ENCODE peak calls at places on chromosomes 7 and 10, in five cellular contexts. S is IMR-90, W is trophoblast cell, V is neuronal stem cell, D is H9. M is an unnamed sample. For H3K4me1, the result is how much of the 10 kb centered on the place peaks cover.

GRCh38 chr10:80177781-80178636 is 27.3 kb downstream of the ANXA11 start:
- DNase-seq in S (peak), W (peak), V (no peak), D (no peak), M (peak)

GRCh38 chr7:128381161-128381821 is 19.8 kb upstream of the PRRT4 start:
- DNase-seq in S (no peak), W (no peak), V (no peak), D (peak), M (no peak)

GRCh38 chr7:32336726-32337125 is 153.5 kb downstream of the LSM5 start:
- DNase-seq in S (no peak), W (no peak), V (no peak), D (no peak), M (no peak)

GRCh38 chr10:117972168-117972822 is 74.4 kb downstream of the RAB11FIP2 start:
- DNase-seq in S (no peak), W (no peak), V (no peak), D (no peak), M (no peak)

GRCh38 chr10:50417486-50417905 is 166.2 kb upstream of the ASAH2 start:
- DNase-seq in S (peak), W (no peak), V (no peak), D (no peak), M (no peak)

GRCh38 chr7:3695602-3696001 is 394.6 kb downstream of the SDK1 start:
- DNase-seq in S (no peak), W (no peak), V (no peak), D (no peak), M (no peak)

GRCh38 chr7:17086403-17086802 is 204.6 kb upstream of the AGR3 start:
- DNase-seq in S (no peak), W (no peak), V (no peak), D (no peak), M (no peak)

GRCh38 chr10:62554632-62555199 is 180.5 kb downstream of the ZNF365 start:
- DNase-seq in S (peak), W (no peak), V (peak), D (peak), M (peak)

GRCh38 chr7:96663457-96663856 is 46.2 kb downstream of the SEM1 start:
- DNase-seq in S (no peak), W (no peak), V (no peak), D (no peak), M (no peak)

GRCh38 chr7:11212816-11213215 is 239.1 kb downstream of the PHF14 start:
- DNase-seq in S (peak), W (no peak), V (no peak), D (no peak), M (peak)

GRCh38 chr10:76049581-76050290 is 618.3 kb downstream of the LRMDA start:
- DNase-seq in S (no peak), W (no peak), V (no peak), D (no peak), M (peak)

GRCh38 chr7:135682191-135682590 is 19.9 kb downstream of the STMP1 start:
- DNase-seq in S (no peak), W (no peak), V (no peak), D (no peak), M (no peak)

GRCh38 chr7:1670894-1671875 is 1.1 kb downstream of the ELFN1 start:
- DNase-seq in S (no peak), W (no peak), V (no peak), D (peak), M (no peak)

GRCh38 chr7:82598958-82599357 is 155.4 kb upstream of the CACNA2D1 start:
- DNase-seq in S (peak), W (no peak), V (no peak), D (no peak), M (peak)

GRCh38 chr10:44010873-44011602 is 362.4 kb upstream of the ZNF32 start:
- DNase-seq in S (peak), W (peak), V (no peak), D (no peak), M (no peak)

GRCh38 chr7:44276571-44277101 is 48.8 kb downstream of the CAMK2B start:
- DNase-seq in S (no peak), W (no peak), V (no peak), D (no peak), M (no peak)

GRCh38 chr10:71344154-71344915 is 25.3 kb downstream of the SLC29A3 start:
- DNase-seq in S (no peak), W (no peak), V (no peak), D (peak), M (no peak)
- H3K4me1 ChIP-seq in S (under half), W (half or more), V (under half), D (under half), M (under half)

GRCh38 chr10:48251525-48252353 is 22.8 kb downstream of the FRMPD2 start:
- DNase-seq in S (no peak), W (peak), V (no peak), D (no peak), M (no peak)
- H2BK5ac ChIP-seq in S (no peak), W (peak), V (no peak), D (no peak), M (no peak)

GRCh38 chr7:132709971-132710567 is 133.8 kb upstream of the PLXNA4 start:
- DNase-seq in S (peak), W (peak), V (peak), D (no peak), M (peak)
- H3K4me1 ChIP-seq in S (under half), W (under half), V (under half), D (under half), M (under half)

DNA sequence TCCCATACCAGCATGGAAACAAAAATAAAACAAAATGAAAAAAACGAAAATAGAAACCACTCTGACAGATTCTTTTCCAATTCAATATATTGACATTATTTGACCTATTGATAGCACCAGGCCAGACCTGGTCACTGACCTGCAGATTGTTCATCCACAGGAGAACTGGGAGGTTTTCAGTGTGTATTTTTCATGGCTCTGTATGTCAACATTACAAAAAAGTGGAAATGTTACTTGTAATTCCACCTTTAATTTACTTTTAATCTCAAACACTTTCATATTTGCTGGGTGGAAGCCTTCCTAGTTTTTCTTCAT is 2.9 kb downstream of the HKDC1 start:
- DNase-seq in S (no peak), W (no peak), V (no peak), D (no peak), M (no peak)
- H2BK5ac ChIP-seq in S (no peak), W (no peak), V (no peak), D (no peak), M (no peak)

GRCh38 chr10:5556576-5556975 is 31.8 kb downstream of the CALML3 start:
- DNase-seq in S (no peak), W (no peak), V (no peak), D (no peak), M (no peak)

GRCh38 chr10:5557040-5557721 is 32.4 kb downstream of the CALML3 start:
- DNase-seq in S (no peak), W (no peak), V (no peak), D (no peak), M (no peak)

GRCh38 chr10:5555031-5555510 is 30.3 kb downstream of the CALML3 start:
- DNase-seq in S (no peak), W (no peak), V (no peak), D (no peak), M (no peak)

GRCh38 chr10:5557799-5558771 is 33.3 kb downstream of the CALML3 start:
- DNase-seq in S (no peak), W (no peak), V (no peak), D (no peak), M (no peak)

GRCh38 chr10:5555881-5556280 is 31.1 kb downstream of the CALML3 start:
- DNase-seq in S (no peak), W (no peak), V (no peak), D (no peak), M (no peak)
- H3K4me1 ChIP-seq in S (under half), W (half or more), V (under half), D (under half), M (half or more)

GRCh38 chr7:94509879-94510581 is 421 bp downstream of the CASD1 start:
- DNase-seq in S (peak), W (peak), V (peak), D (peak), M (peak)
- H2BK5ac ChIP-seq in S (peak), W (peak), V (peak), D (no peak), M (peak)

DNA sequence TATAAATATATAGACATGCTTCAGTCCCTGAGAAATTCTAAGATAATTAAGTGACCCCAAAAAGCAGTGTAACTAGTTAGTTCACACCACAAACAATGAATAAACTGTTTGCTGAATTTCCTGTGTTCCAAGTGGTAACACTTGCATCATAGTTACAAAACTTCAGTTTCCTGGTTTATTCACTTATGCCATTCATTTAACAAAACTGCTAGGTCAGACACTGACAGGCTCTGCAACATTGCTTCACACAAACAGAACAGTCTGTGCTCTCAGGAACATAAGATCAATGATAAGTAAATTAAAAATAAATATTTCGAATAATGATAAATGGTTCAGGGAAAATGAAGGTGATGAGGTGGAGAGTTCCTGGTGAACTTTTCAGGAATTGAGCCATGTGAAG is 133.3 kb upstream of the NAMPT start:
- DNase-seq in S (peak), W (no peak), V (no peak), D (no peak), M (peak)
- H3K4me1 ChIP-seq in S (under half), W (under half), V (under half), D (under half), M (under half)

GRCh38 chr10:22321156-22321711 is 335 bp downstream of the BMI1 start:
- DNase-seq in S (peak), W (peak), V (peak), D (peak), M (peak)
- H2BK5ac ChIP-seq in S (peak), W (peak), V (peak), D (no peak), M (peak)

GRCh38 chr10:84391326-84391725 is 62.9 kb downstream of the CCSER2 start:
- DNase-seq in S (peak), W (no peak), V (no peak), D (no peak), M (no peak)
- H3K4me1 ChIP-seq in S (under half), W (under half), V (under half), D (under half), M (under half)

GRCh38 chr10:13270877-13271551 is 28.9 kb downstream of the PHYH start:
- DNase-seq in S (peak), W (no peak), V (no peak), D (no peak), M (no peak)
- H2BK5ac ChIP-seq in S (no peak), W (no peak), V (no peak), D (no peak), M (no peak)